ENCODE peak calls at places on chromosomes 1 and 21, in six cellular contexts. D is HEK293T, F is bronchial epithelial cell, T is NCI-H1092 treated with DMSO at 0.1 percent for 48 hours, Y is small intestine, N is NB4. Z is an unnamed sample.

GRCh38 chr1:167219646-167220536 is 795 bp upstream of the POU2F1 start:
- DNase-seq in D (peak; percentile 76), F (peak; percentile 80), T (peak; percentile 94), Y (peak; percentile 89), N (peak; percentile 89), Z (peak; percentile 95)

GRCh38 chr1:209893751-209894150 is 44.3 kb upstream of the SYT14 start:
- DNase-seq in D (peak; percentile 6), F (no peak), T (no peak), Y (no peak), N (no peak), Z (no peak)

GRCh38 chr1:119582801-119583200 is 65.3 kb downstream of the ZNF697 start:
- DNase-seq in D (peak; percentile 66), F (peak; percentile 67), T (peak; percentile 34), Y (peak; percentile 41), N (peak; percentile 61), Z (peak; percentile 63)

GRCh38 chr1:213337025-213337678 is 286.1 kb downstream of the RPS6KC1 start:
- DNase-seq in D (no peak), F (no peak), T (no peak), Y (no peak), N (no peak), Z (no peak)

GRCh38 chr1:14765773-14766172 is 167.3 kb downstream of the KAZN start:
- DNase-seq in D (no peak), F (peak; percentile 35), T (no peak), Y (no peak), N (no peak), Z (no peak)

GRCh38 chr1:209064850-209065249 is 518.7 kb upstream of the CAMK1G start:
- DNase-seq in D (no peak), F (no peak), T (no peak), Y (no peak), N (no peak), Z (no peak)

GRCh38 chr1:89833183-89834077 is 12.6 kb downstream of the LRRC8D start:
- DNase-seq in D (no peak), F (no peak), T (no peak), Y (no peak), N (no peak), Z (no peak)

GRCh38 chr1:186681806-186682205 is 1.6 kb upstream of the PTGS2 start:
- DNase-seq in D (no peak), F (peak; percentile 75), T (no peak), Y (no peak), N (no peak), Z (no peak)

GRCh38 chr1:231424950-231425805 is 3.1 kb upstream of the EGLN1 start:
- DNase-seq in D (no peak), F (no peak), T (no peak), Y (no peak), N (no peak), Z (no peak)

GRCh38 chr1:233025156-233025555 is 74.7 kb downstream of the NTPCR start:
- DNase-seq in D (peak; percentile 55), F (no peak), T (peak; percentile 54), Y (peak; percentile 67), N (peak; percentile 66), Z (peak; percentile 77)

GRCh38 chr1:51316764-51317120 is 13.6 kb downstream of the TTC39A start:
- DNase-seq in D (no peak), F (no peak), T (no peak), Y (no peak), N (peak; percentile 49), Z (no peak)

GRCh38 chr21:46071082-46071481 is 26.8 kb upstream of the COL6A2 start:
- DNase-seq in D (no peak), F (no peak), T (no peak), Y (no peak), N (no peak), Z (no peak)

GRCh38 chr1:91670781-91671180 is 170.1 kb downstream of the CDC7 start:
- DNase-seq in D (no peak), F (no peak), T (no peak), Y (no peak), N (no peak), Z (no peak)

GRCh38 chr1:44472614-44473262 is 67.7 kb downstream of the RNF220 start:
- DNase-seq in D (no peak), F (no peak), T (no peak), Y (no peak), N (no peak), Z (no peak)

GRCh38 chr21:45220106-45220505 is 67.6 kb downstream of the POFUT2 start:
- DNase-seq in D (no peak), F (peak; percentile 59), T (no peak), Y (no peak), N (no peak), Z (no peak)

GRCh38 chr21:43352568-43353281 is 74.2 kb downstream of the SIK1 start:
- DNase-seq in D (peak; percentile 59), F (no peak), T (no peak), Y (no peak), N (peak; percentile 45), Z (no peak)

GRCh38 chr1:76142771-76143540 is 68.4 kb downstream of the ST6GALNAC3 start:
- DNase-seq in D (no peak), F (no peak), T (no peak), Y (peak; percentile 17), N (no peak), Z (peak; percentile 33)

GRCh38 chr1:172496678-172497077 is 36.3 kb upstream of the SUCO start:
- DNase-seq in D (no peak), F (no peak), T (no peak), Y (no peak), N (no peak), Z (no peak)

GRCh38 chr1:12511128-12511484 is 106.9 kb downstream of the DHRS3 start:
- DNase-seq in D (no peak), F (no peak), T (no peak), Y (no peak), N (no peak), Z (no peak)

GRCh38 chr1:234730542-234731370 is 120.8 kb upstream of the IRF2BP2 start:
- DNase-seq in D (no peak), F (no peak), T (no peak), Y (no peak), N (no peak), Z (no peak)

GRCh38 chr1:89905391-89906058 is 84.7 kb downstream of the LRRC8D start:
- DNase-seq in D (no peak), F (no peak), T (no peak), Y (no peak), N (no peak), Z (no peak)

GRCh38 chr1:116737020-116737854 is 17.0 kb upstream of the CD2 start:
- DNase-seq in D (peak; percentile 79), F (peak; percentile 60), T (peak; percentile 68), Y (peak; percentile 64), N (peak; percentile 69), Z (peak; percentile 57)

GRCh38 chr1:109534307-109534858 is 5.3 kb upstream of the GPR61 start:
- DNase-seq in D (no peak), F (no peak), T (no peak), Y (no peak), N (no peak), Z (no peak)

GRCh38 chr1:55213885-55214213 is 1.3 kb downstream of the USP24 start:
- DNase-seq in D (no peak), F (no peak), T (no peak), Y (peak; percentile 7), N (no peak), Z (peak; percentile 45)

GRCh38 chr1:30312226-30312625 is 411.2 kb downstream of the MATN1 start:
- DNase-seq in D (no peak), F (no peak), T (no peak), Y (no peak), N (no peak), Z (no peak)

GRCh38 chr21:42627527-42628289 is 25.7 kb upstream of the PDE9A start:
- DNase-seq in D (no peak), F (no peak), T (no peak), Y (peak; percentile 21), N (no peak), Z (no peak)

GRCh38 chr1:172821609-172822274 is 162.8 kb downstream of the FASLG start:
- DNase-seq in D (no peak), F (no peak), T (no peak), Y (no peak), N (peak; percentile 77), Z (no peak)

GRCh38 chr1:245166471-245166885 is 11.7 kb downstream of the KIF26B start:
- DNase-seq in D (no peak), F (no peak), T (no peak), Y (no peak), N (no peak), Z (no peak)

GRCh38 chr1:89843279-89844121 is 22.7 kb downstream of the LRRC8D start:
- DNase-seq in D (no peak), F (peak; percentile 35), T (peak; percentile 84), Y (peak; percentile 72), N (peak; percentile 89), Z (peak; percentile 77)

GRCh38 chr1:15023976-15024375 is 129.6 kb upstream of the TMEM51 start:
- DNase-seq in D (no peak), F (no peak), T (no peak), Y (no peak), N (no peak), Z (no peak)

Z was measured in colonic mucosa.